ENCODE peak calls at places on chromosomes 16 and 17, in six cellular contexts. A is ACHN, M is iPS-NIHi11, F is cardiac fibroblast, E is NCI-H82, U is NCI-H774. I is an unnamed sample.

GRCh38 chr17:7217113-7217987 is 2.3 kb downstream of the DLG4 start:
- DNase-seq in A (peak), M (peak), F (peak), E (peak), U (no peak), I (peak)

GRCh38 chr16:67277999-67278772 is 1.1 kb upstream of the PLEKHG4 start:
- DNase-seq in A (peak), M (no peak), F (peak), E (no peak), U (no peak), I (no peak)

GRCh38 chr17:77734371-77735050 is 224.0 kb upstream of the TNRC6C start:
- DNase-seq in A (no peak), M (peak), F (peak), E (peak), U (peak), I (peak)

GRCh38 chr17:36856921-36857381 is 80.3 kb upstream of the LHX1 start:
- DNase-seq in A (no peak), M (no peak), F (no peak), E (no peak), U (no peak), I (no peak)

GRCh38 chr17:76076765-76077581 is 2.0 kb upstream of the ZACN start:
- DNase-seq in A (no peak), M (peak), F (no peak), E (no peak), U (no peak), I (no peak)

GRCh38 chr16:11792404-11793260 is 4.4 kb downstream of the ZC3H7A start:
- DNase-seq in A (no peak), M (no peak), F (no peak), E (peak), U (peak), I (no peak)

GRCh38 chr17:76871668-76872067 is 3.5 kb downstream of the MGAT5B start:
- DNase-seq in A (peak), M (no peak), F (no peak), E (no peak), U (no peak), I (no peak)

GRCh38 chr17:17849147-17849820 is 12.5 kb upstream of the SREBF1 start:
- DNase-seq in A (no peak), M (no peak), F (peak), E (no peak), U (no peak), I (peak)

GRCh38 chr17:51397361-51398127 is 137.2 kb downstream of the UTP18 start:
- DNase-seq in A (peak), M (no peak), F (peak), E (no peak), U (no peak), I (no peak)

GRCh38 chr17:34665150-34665802 is 85.9 kb downstream of the TMEM132E start:
- DNase-seq in A (no peak), M (no peak), F (no peak), E (no peak), U (no peak), I (no peak)

GRCh38 chr16:25841776-25842175 is 150.0 kb downstream of the HS3ST4 start:
- DNase-seq in A (no peak), M (no peak), F (no peak), E (peak), U (no peak), I (no peak)